ENCODE peak calls at places on chromosomes 3 and 15, in five cellular contexts. S is endothelial cell of umbilical vein, I is A549, T is uterus, V is heart left ventricle. E is an unnamed sample.

GRCh38 chr3:60323651-60324050 is 927.6 kb downstream of the FHIT start:
- DNase-seq in V (no peak), I (no peak), T (no peak), S (no peak), E (no peak)

GRCh38 chr15:71970435-71970834 is 147.5 kb downstream of the MYO9A start:
- DNase-seq in I (no peak), T (no peak), V (no peak), S (no peak), E (no peak)

GRCh38 chr3:190345878-190346277 is 23.6 kb upstream of the CLDN1 start:
- DNase-seq in V (no peak), T (no peak), I (no peak), S (no peak), E (no peak)

GRCh38 chr3:157119369-157119951 is 40.5 kb downstream of the CCNL1 start:
- DNase-seq in I (no peak), V (no peak), S (no peak), T (no peak), E (no peak)

GRCh38 chr3:48990636-48991421 is 788 bp downstream of the P4HTM start:
- DNase-seq in T (no peak), V (no peak), S (peak), I (no peak), E (peak)

GRCh38 chr15:90086868-90087268 is 15.4 kb downstream of the IDH2 start:
- DNase-seq in T (no peak), I (peak), S (peak), V (no peak), E (peak)

GRCh38 chr15:27214032-27214431 is 243.1 kb downstream of the GABRG3 start:
- DNase-seq in S (no peak), I (no peak), V (no peak), T (no peak), E (no peak)

GRCh38 chr3:54278960-54279359 is 156.6 kb downstream of the CACNA2D3 start:
- DNase-seq in T (no peak), I (no peak), S (no peak), V (no peak), E (no peak)

GRCh38 chr3:79006077-79006476 is 761.7 kb downstream of the ROBO1 start:
- DNase-seq in S (no peak), V (no peak), I (no peak), T (no peak), E (no peak)

GRCh38 chr15:51499379-51499976 is 123.1 kb downstream of the DMXL2 start:
- DNase-seq in S (peak), T (no peak), V (no peak), I (peak), E (no peak)

GRCh38 chr3:18447720-18448119 is 22.6 kb upstream of the SATB1 start:
- DNase-seq in S (no peak), T (no peak), I (no peak), V (no peak), E (no peak)

GRCh38 chr3:55549172-55549571 is 62.1 kb upstream of the WNT5A start:
- DNase-seq in T (no peak), V (no peak), I (no peak), S (no peak), E (no peak)

GRCh38 chr3:57983734-57984518 is 24.3 kb upstream of the FLNB start:
- DNase-seq in I (no peak), S (peak), T (peak), V (peak), E (peak)

GRCh38 chr3:63689285-63689684 is 36.8 kb downstream of the SNTN start:
- DNase-seq in I (no peak), S (no peak), T (no peak), V (no peak), E (no peak)

GRCh38 chr3:122969585-122970453 is 57.7 kb downstream of the SEMA5B start:
- DNase-seq in T (peak), S (no peak), I (no peak), V (peak), E (peak)

GRCh38 chr3:186966406-186966805 is 36.1 kb downstream of the ST6GAL1 start:
- DNase-seq in V (no peak), I (no peak), T (no peak), S (no peak), E (no peak)

GRCh38 chr3:171821778-171822358 is 11.6 kb upstream of the PLD1 start:
- DNase-seq in T (no peak), S (no peak), I (no peak), V (no peak), E (no peak)

GRCh38 chr15:63353261-63353660 is 28.4 kb downstream of the CA12 start:
- DNase-seq in I (no peak), V (no peak), S (no peak), T (no peak), E (no peak)

GRCh38 chr15:101193781-101194180 is 58.1 kb downstream of the CHSY1 start:
- DNase-seq in S (no peak), I (no peak), V (no peak), T (no peak), E (no peak)

GRCh38 chr3:197171481-197172067 is 126.8 kb downstream of the DLG1 start:
- DNase-seq in I (no peak), S (no peak), T (no peak), V (no peak), E (no peak)

GRCh38 chr15:32649336-32649735 is 7.8 kb downstream of the SCG5 start:
- DNase-seq in T (no peak), I (peak), S (no peak), V (no peak), E (no peak)

GRCh38 chr15:92714457-92715401 is 59.2 kb upstream of the FAM174B start:
- DNase-seq in I (peak), T (peak), S (peak), V (peak), E (peak)

GRCh38 chr15:41922353-41922752 is 28.5 kb upstream of the SPTBN5 start:
- DNase-seq in I (no peak), V (peak), T (no peak), S (no peak), E (no peak)

GRCh38 chr3:52234516-52235447 is 4.2 kb downstream of the TWF2 start:
- DNase-seq in S (no peak), T (no peak), V (peak), I (no peak), E (no peak)

GRCh38 chr3:49173116-49173791 is 1.9 kb downstream of the KLHDC8B start:
- DNase-seq in V (peak), S (peak), T (peak), I (no peak), E (peak)

GRCh38 chr3:62817678-62818077 is 57.5 kb downstream of the CADPS start:
- DNase-seq in T (no peak), V (no peak), S (no peak), I (no peak), E (no peak)

GRCh38 chr3:189355481-189356201 is 183.9 kb downstream of the TPRG1 start:
- DNase-seq in I (peak), T (no peak), V (no peak), S (no peak), E (no peak)

GRCh38 chr15:90231028-90232017 is 2.4 kb downstream of the CIB1 start:
- DNase-seq in V (no peak), S (no peak), T (no peak), I (no peak), E (peak)

GRCh38 chr3:28042095-28042635 is 199.3 kb upstream of the CMC1 start:
- DNase-seq in T (no peak), S (no peak), I (no peak), V (no peak), E (no peak)

GRCh38 chr3:11045536-11045935 is 53.0 kb downstream of the SLC6A1 start:
- DNase-seq in V (no peak), I (no peak), T (no peak), S (no peak), E (no peak)

GRCh38 chr15:70627734-70628541 is 135.4 kb downstream of the UACA start:
- DNase-seq in I (no peak), V (no peak), S (no peak), T (no peak), E (no peak)
- TF ChIP-seq POLR2A in I (no peak), V (no peak), S (no peak), T (no peak), E (no peak)

DNA sequence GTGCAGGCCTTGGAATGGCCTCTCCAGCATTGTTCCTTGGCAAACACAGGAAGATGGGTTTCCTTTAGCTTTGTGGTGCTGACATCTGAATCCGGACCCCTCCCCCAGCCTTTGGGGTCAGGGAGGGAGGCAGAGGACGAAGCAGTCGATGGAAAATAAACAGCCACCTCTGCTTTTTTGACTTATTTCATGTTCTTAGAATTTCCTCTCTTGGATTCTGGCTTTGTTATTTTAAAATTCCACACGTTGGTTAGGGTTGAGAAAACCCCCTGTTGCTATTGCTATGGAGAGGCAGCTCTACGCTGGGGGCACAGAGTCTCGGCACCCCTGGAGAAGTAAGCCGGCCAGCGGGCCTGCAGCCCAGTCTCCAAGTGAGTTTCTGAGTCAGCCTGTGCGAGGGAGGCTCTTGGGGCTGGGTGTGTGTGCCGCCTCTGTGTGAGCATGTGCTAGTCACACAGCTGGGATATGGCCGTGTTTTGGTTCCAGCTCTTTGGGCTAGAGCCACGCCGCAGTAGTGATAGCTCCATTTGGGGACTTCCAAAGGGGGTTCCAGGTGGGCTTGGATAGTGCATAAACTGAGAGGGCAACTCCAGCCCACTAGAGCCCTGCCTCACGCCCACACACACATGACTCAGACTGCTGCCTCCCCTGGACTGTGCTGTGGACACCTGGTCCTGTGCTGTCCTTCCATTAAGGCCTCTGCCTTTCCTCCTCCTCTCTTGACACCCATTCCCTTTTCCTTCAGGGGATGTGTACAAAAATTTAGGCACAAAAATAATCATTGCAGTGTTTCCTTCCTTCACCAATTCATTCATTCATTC is 58.8 kb downstream of the AMOTL2 start:
- DNase-seq in S (peak), T (peak), V (peak), I (no peak), E (peak)
- H3K4me3 ChIP-seq in S (peak), T (no peak), V (no peak), I (no peak), E (no peak)

GRCh38 chr3:155079795-155080546 is at the start of gene MME:
- DNase-seq in I (no peak), S (peak), T (no peak), V (peak), E (peak)
- H3K27ac ChIP-seq in I (no peak), S (peak), T (no peak), V (no peak), E (no peak)

GRCh38 chr3:9794400-9794799 is 1.5 kb downstream of the ARPC4 start:
- DNase-seq in I (no peak), T (no peak), V (no peak), S (no peak), E (no peak)

GRCh38 chr3:9793161-9793781 is 389 bp downstream of the ARPC4 start:
- DNase-seq in I (no peak), T (no peak), V (no peak), S (peak), E (no peak)

GRCh38 chr3:9791790-9792404 is 376 bp downstream of the TADA3 start:
- DNase-seq in S (no peak), T (no peak), V (no peak), I (no peak), E (no peak)

GRCh38 chr3:9791127-9791526 is 1.1 kb downstream of the TADA3 start:
- DNase-seq in T (no peak), V (no peak), S (no peak), I (no peak), E (no peak)

DNA sequence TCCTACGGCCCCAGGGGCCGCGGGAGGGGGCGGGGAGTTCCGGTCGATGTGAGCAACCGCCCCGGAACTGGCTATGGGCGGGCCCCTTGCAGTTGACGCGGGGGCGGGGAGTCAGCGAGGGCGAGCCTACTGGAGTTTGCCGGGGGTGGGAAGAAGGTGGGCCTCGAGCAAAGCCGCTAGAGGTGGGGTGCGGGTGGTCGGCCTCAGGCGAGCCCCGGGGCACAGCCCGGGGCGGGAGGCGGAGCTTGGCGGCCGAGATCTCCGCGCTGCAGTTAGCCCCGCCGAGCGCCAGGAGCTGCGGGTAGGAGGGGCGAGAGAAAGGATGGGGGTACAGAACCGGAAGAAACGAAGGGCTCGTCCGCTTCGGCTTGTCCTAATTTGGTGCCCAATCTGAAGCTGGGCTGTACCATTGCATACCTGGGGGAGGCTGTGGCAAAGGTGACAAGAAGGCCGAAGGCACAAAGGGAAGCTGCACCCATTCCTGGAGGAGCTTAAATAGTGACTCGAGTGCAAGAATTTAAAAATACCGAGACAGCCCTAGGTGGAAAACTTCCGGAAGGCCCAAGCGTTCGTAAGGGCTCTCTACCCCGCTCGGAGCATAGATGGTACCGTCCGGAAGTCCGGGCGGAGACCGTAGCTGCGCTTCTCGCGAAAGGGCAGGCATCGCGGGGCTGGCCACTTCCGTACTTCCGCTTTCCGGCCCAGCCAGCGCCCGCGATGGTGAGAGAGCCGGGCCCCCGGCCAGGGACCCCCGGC is at the start of the genes ARPC4 and TADA3:
- DNase-seq in S (peak), I (peak), V (peak), T (peak), E (peak)
- TF ChIP-seq POLR2A in S (peak), I (peak), V (peak), T (peak), E (peak)

GRCh38 chr3:43994594-43995077 is 247.1 kb upstream of the TOPAZ1 start:
- DNase-seq in V (no peak), S (no peak), T (no peak), I (no peak), E (no peak)
- H3K4me3 ChIP-seq in V (peak), S (no peak), T (no peak), I (peak), E (no peak)